ENCODE peak calls at places on chromosomes 4 and X, in four cellular contexts. U is fibroblast of the aortic adventitia, O is fibroblast of lung, S is K562. Y is an unnamed sample.

GRCh38 chrX:124217289-124218251 is 114.9 kb upstream of the TEX13D start:
- DNase-seq in U (no peak), O (no peak), S (peak), Y (no peak)

GRCh38 chr4:109011241-109012031 is 248.6 kb upstream of the ETNPPL start:
- DNase-seq in U (no peak), O (no peak), S (no peak), Y (no peak)

GRCh38 chr4:171049380-171049779 is 763.8 kb upstream of the GALNTL6 start:
- DNase-seq in U (no peak), O (no peak), S (no peak), Y (no peak)

GRCh38 chrX:140756948-140757347 is 47.4 kb downstream of the LINC00632 start:
- DNase-seq in U (no peak), O (no peak), S (no peak), Y (no peak)

GRCh38 chr4:70688795-70689231 is 481 bp downstream of the UTP3 start:
- DNase-seq in U (no peak), O (no peak), S (peak), Y (no peak)

GRCh38 chrX:2875798-2876399 is 47.2 kb downstream of the GYG2 start:
- DNase-seq in U (peak), O (peak), S (no peak), Y (no peak)

GRCh38 chr4:180057891-180058643 is 2185.1 kb upstream of the TENM3 start:
- DNase-seq in U (no peak), O (peak), S (no peak), Y (no peak)

GRCh38 chrX:42818151-42818921 is 40.4 kb upstream of the PPP1R2C start:
- DNase-seq in U (no peak), O (no peak), S (no peak), Y (no peak)

GRCh38 chr4:29079260-29079659 is 1640.9 kb upstream of the PCDH7 start:
- DNase-seq in U (no peak), O (no peak), S (no peak), Y (no peak)

GRCh38 chr4:10664408-10664807 is 20.2 kb downstream of the CLNK start:
- DNase-seq in U (peak), O (peak), S (no peak), Y (peak)

GRCh38 chrX:56569378-56570061 is 6.1 kb downstream of the UBQLN2 start:
- DNase-seq in U (no peak), O (no peak), S (peak), Y (no peak)

GRCh38 chr4:39698424-39699009 is 581 bp downstream of the UBE2K start:
- DNase-seq in U (peak), O (peak), S (peak), Y (no peak)

GRCh38 chrX:115642895-115643530 is 82.0 kb downstream of the PLS3 start:
- DNase-seq in U (peak), O (peak), S (peak), Y (peak)

GRCh38 chr4:141023051-141023450 is 110.2 kb downstream of the RNF150 start:
- DNase-seq in U (no peak), O (no peak), S (no peak), Y (no peak)

GRCh38 chr4:20487446-20487845 is 212.8 kb upstream of the PACRGL start:
- DNase-seq in U (no peak), O (no peak), S (no peak), Y (no peak)

GRCh38 chr4:64417974-64418373 is 8.7 kb upstream of the TECRL start:
- DNase-seq in U (no peak), O (no peak), S (no peak), Y (no peak)

GRCh38 chr4:1683903-1684755 is at the start of gene FAM53A:
- DNase-seq in U (peak), O (peak), S (peak), Y (peak)

GRCh38 chr4:86838141-86838540 is 11.0 kb downstream of the SLC10A6 start:
- DNase-seq in U (no peak), O (no peak), S (no peak), Y (no peak)

GRCh38 chrX:38165023-38165422 is 55.6 kb downstream of the SRPX start:
- DNase-seq in U (no peak), O (no peak), S (no peak), Y (no peak)

GRCh38 chr4:118865091-118865708 is 23.5 kb upstream of the SYNPO2 start:
- DNase-seq in U (peak), O (peak), S (peak), Y (no peak)

GRCh38 chr4:109263721-109264120 is 38.7 kb downstream of the COL25A1 start:
- DNase-seq in U (no peak), O (no peak), S (no peak), Y (no peak)

GRCh38 chr4:3392319-3392718 is 49.4 kb upstream of the HGFAC start:
- DNase-seq in U (no peak), O (no peak), S (no peak), Y (no peak)

GRCh38 chr4:125789018-125789417 is 474.3 kb downstream of the FAT4 start:
- DNase-seq in U (peak), O (peak), S (no peak), Y (no peak)

GRCh38 chr4:170247585-170247984 is 157.8 kb upstream of the AADAT start:
- DNase-seq in U (no peak), O (no peak), S (no peak), Y (no peak)

GRCh38 chr4:182338059-182338458 is 94.9 kb downstream of the TENM3 start:
- DNase-seq in U (no peak), O (no peak), S (no peak), Y (no peak)

GRCh38 chr4:118335316-118335715 is 17.5 kb downstream of the PRSS12 start:
- DNase-seq in U (peak), O (peak), S (no peak), Y (no peak)

GRCh38 chrX:69535661-69536060 is 31.5 kb downstream of the NALF2 start:
- DNase-seq in U (no peak), O (no peak), S (no peak), Y (no peak)

GRCh38 chr4:181548873-181549541 is 694.2 kb upstream of the TENM3 start:
- DNase-seq in U (peak), O (peak), S (no peak), Y (peak)

GRCh38 chr4:3248811-3249661 is at the start of gene MSANTD1:
- DNase-seq in U (peak), O (peak), S (no peak), Y (peak)

GRCh38 chrX:9573282-9574106 is 108.6 kb downstream of the TBL1X start:
- DNase-seq in U (no peak), O (no peak), S (no peak), Y (no peak)
- TF ChIP-seq CTCF in U (no peak), O (no peak), S (no peak), Y (no peak)

DNA sequence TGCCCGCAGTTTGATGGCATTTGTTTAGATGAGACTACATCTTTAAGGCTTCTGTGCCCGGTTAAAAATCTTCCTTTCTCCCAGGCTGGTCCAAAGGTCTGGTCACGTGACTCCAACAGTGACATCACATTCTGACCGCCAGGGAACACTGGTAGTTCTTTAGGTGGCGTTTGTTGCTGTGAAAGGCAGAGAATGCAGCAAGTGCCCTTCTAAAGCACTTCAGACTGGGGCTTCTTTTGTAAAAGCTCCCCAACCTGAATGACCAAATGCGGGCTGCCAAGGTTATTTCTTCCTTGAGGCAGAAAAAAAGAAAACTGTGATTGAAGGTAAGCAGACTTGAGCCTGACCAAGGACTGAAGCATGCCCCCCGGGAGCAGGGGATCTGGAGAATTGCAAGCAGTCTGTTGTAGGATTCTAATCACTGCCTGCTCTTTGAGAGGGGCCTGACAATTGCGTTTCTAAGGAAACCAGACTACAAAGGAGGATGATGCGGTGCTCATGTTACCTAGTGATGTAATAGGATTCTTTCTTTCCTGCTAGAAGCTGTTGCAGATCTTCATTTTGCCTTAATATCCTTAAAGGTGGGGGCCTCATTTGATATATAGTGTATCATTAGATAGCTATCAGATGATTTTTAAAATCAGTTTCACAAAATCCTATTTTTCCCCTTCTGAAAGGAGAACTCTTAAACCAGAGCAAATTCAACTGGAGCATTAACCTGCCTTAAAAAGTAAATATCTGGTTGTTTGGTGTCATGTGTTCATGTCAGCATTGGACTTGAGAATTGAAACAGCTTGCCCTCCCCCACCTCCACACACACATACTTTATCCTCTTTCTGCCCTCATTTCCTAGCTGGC is 133.1 kb downstream of the AKAP4 start:
- DNase-seq in U (peak), O (peak), S (no peak), Y (no peak)
- H3K4me3 ChIP-seq in U (no peak), O (no peak), S (no peak), Y (no peak)

DNA sequence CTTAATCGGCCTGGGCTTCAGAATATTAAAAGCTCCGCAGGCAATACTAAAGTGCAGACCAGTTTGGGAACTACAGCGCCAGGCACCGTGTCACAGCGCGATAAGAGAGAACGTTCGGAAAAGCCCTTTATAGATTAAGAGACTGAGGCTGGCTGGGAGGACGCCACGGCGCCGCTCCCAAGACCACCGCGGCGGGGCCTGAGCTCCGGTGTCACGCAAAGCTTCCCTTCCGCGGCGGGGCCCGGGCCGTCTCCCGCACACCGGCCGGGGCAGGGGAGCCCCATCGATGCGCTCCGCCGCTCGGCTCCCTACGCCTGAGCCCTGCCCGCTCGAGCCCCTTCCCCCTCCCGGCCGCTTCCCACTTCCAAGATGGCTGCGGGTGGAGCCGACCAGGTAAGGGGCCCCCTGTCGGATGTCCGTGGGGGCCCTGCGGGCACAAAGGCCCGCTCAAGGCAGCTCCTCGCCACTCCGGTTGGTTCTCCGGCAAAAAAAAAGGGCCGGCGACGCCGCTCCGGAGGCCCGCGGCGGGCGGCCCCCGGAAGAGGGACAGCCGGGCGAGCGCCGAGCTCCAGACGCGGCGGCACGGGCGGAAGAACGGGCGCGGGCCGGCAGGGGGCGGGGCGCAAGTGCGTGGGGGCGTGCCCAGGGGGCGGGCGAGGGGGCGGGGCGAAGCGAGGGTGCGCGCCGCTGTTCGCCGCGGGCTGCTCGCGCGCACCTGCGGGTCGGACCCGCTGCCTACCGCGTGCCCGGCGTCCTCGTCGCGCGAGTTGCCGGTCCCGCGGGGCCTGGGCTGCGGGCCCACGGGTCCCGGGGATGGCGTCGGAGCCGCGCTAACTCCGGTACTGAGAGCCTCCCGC is at the start of gene TBC1D14:
- DNase-seq in U (peak), O (peak), S (peak), Y (peak)
- TF ChIP-seq CTCF in U (peak), O (no peak), S (peak), Y (peak)

GRCh38 chrX:139293991-139294390 is 236.5 kb upstream of the F9 start:
- DNase-seq in U (no peak), O (no peak), S (no peak), Y (no peak)
- H3K4me3 ChIP-seq in U (no peak), O (no peak), S (no peak), Y (no peak)